ENCODE peak calls at places on chromosomes 5 and 9, in ten cellular contexts. A, L, V, U, J, X, K, P, I and N are unnamed samples.

GRCh38 chr9:21267806-21268657 is 28.2 kb upstream of the IFNA14 start:
- DNase-seq in P (no peak), X (no peak), V (no peak), U (no peak), I (no peak), A (no peak), J (no peak), K (no peak), L (no peak), N (no peak)

GRCh38 chr9:128218518-128219389 is 15.6 kb downstream of the DNM1 start:
- DNase-seq in P (peak), U (peak), X (peak), I (peak), V (peak), K (peak), J (peak), L (peak), A (peak), N (peak)

GRCh38 chr5:92944903-92945629 is 636.0 kb downstream of the NR2F1-AS1 start:
- DNase-seq in V (peak), I (no peak), A (no peak), J (no peak), U (no peak), X (no peak), K (no peak), P (no peak), L (no peak), N (no peak)

GRCh38 chr5:86749841-86750240 is 132.1 kb downstream of the COX7C start:
- DNase-seq in V (no peak), I (no peak), K (no peak), J (no peak), U (no peak), L (no peak), A (no peak), P (no peak), X (peak), N (no peak)

GRCh38 chr5:17441351-17441750 is 56.7 kb upstream of the TAF11L2 start:
- DNase-seq in P (no peak), A (no peak), U (no peak), J (no peak), L (no peak), X (no peak), V (peak), K (no peak), I (no peak), N (no peak)

GRCh38 chr5:95957804-95958203 is 3.8 kb downstream of the ELL2 start:
- DNase-seq in X (no peak), J (no peak), K (no peak), A (no peak), P (no peak), U (no peak), I (no peak), L (no peak), V (no peak), N (no peak)

GRCh38 chr5:1155191-1156032 is 43.5 kb upstream of the SLC12A7 start:
- DNase-seq in A (no peak), P (peak), X (no peak), L (no peak), I (no peak), V (no peak), J (no peak), U (no peak), K (no peak), N (no peak)

GRCh38 chr5:66582499-66582898 is 13.7 kb upstream of the MAST4 start:
- DNase-seq in X (peak), A (no peak), P (no peak), V (no peak), U (no peak), K (no peak), J (no peak), I (no peak), L (no peak), N (no peak)

GRCh38 chr9:14706530-14707140 is 13.4 kb upstream of the ZDHHC21 start:
- DNase-seq in A (no peak), L (no peak), U (no peak), K (no peak), V (no peak), X (no peak), J (no peak), P (no peak), I (no peak), N (no peak)

GRCh38 chr5:138662599-138662998 is 87.4 kb upstream of the HSPA9 start:
- DNase-seq in J (no peak), P (no peak), A (no peak), K (no peak), V (no peak), U (peak), L (no peak), X (no peak), I (no peak), N (no peak)

GRCh38 chr5:142293486-142293885 is 31.3 kb downstream of the SPRY4 start:
- DNase-seq in L (no peak), V (no peak), K (no peak), P (no peak), A (no peak), U (no peak), X (no peak), I (no peak), J (no peak), N (no peak)

GRCh38 chr5:116571568-116572321 is 2.9 kb downstream of the SEMA6A start:
- DNase-seq in X (no peak), P (peak), I (no peak), A (no peak), K (no peak), J (no peak), V (no peak), U (no peak), L (no peak), N (no peak)

GRCh38 chr9:3124006-3124405 is 280.1 kb upstream of the PUM3 start:
- DNase-seq in V (no peak), P (no peak), X (no peak), L (no peak), J (no peak), A (no peak), K (no peak), I (no peak), U (no peak), N (no peak)

GRCh38 chr5:91956738-91957137 is 573.6 kb upstream of the ARRDC3 start:
- DNase-seq in I (no peak), X (no peak), P (no peak), A (no peak), U (no peak), L (no peak), V (no peak), K (no peak), J (no peak), N (no peak)

GRCh38 chr9:118533101-118533500 is 828.9 kb downstream of the TLR4 start:
- DNase-seq in X (peak), L (no peak), U (no peak), K (no peak), I (no peak), P (no peak), V (no peak), A (no peak), J (no peak), N (no peak)

GRCh38 chr5:144318011-144318410 is 147.3 kb downstream of the KCTD16 start:
- DNase-seq in I (no peak), L (no peak), A (no peak), V (no peak), P (no peak), K (no peak), U (no peak), X (no peak), J (no peak), N (no peak)

GRCh38 chr9:83617299-83617698 is 5.6 kb upstream of the IDNK start:
- DNase-seq in J (no peak), P (no peak), X (no peak), U (no peak), L (no peak), K (no peak), A (no peak), V (no peak), I (no peak), N (no peak)

GRCh38 chr5:134541736-134542376 is 16.4 kb downstream of the JADE2 start:
- DNase-seq in V (peak), I (no peak), A (no peak), X (no peak), L (no peak), K (peak), J (no peak), P (no peak), U (no peak), N (no peak)

GRCh38 chr9:71655778-71656177 is 112.5 kb downstream of the CEMIP2 start:
- DNase-seq in X (no peak), V (no peak), J (no peak), L (no peak), K (no peak), A (no peak), I (no peak), P (no peak), U (no peak), N (no peak)

GRCh38 chr9:133916159-133916541 is 76.0 kb downstream of the VAV2 start:
- DNase-seq in L (no peak), K (no peak), J (peak), P (no peak), I (no peak), A (no peak), V (no peak), X (no peak), U (peak), N (no peak)

GRCh38 chr9:99851028-99851822 is 29.5 kb downstream of the NR4A3 start:
- DNase-seq in P (no peak), J (no peak), A (no peak), I (no peak), X (no peak), K (no peak), L (no peak), V (no peak), U (no peak), N (no peak)

GRCh38 chr9:91724609-91725505 is 225.2 kb downstream of the ROR2 start:
- DNase-seq in P (no peak), I (no peak), U (no peak), K (no peak), X (no peak), L (no peak), V (no peak), J (no peak), A (no peak), N (no peak)

GRCh38 chr9:110016340-110016739 is 191.6 kb downstream of the C9orf152 start:
- DNase-seq in L (no peak), P (peak), I (no peak), X (peak), J (no peak), V (peak), K (no peak), A (no peak), U (no peak), N (no peak)

GRCh38 chr9:135243201-135244190 is 156.0 kb downstream of the OLFM1 start:
- DNase-seq in L (no peak), V (no peak), I (no peak), X (no peak), K (no peak), J (no peak), P (no peak), A (no peak), U (no peak), N (no peak)

GRCh38 chr5:1380011-1380817 is 35.3 kb upstream of the CLPTM1L start:
- DNase-seq in P (peak), U (no peak), I (no peak), V (peak), K (peak), J (peak), X (no peak), L (no peak), A (peak), N (peak)

GRCh38 chr5:5421961-5422818 is at the start of gene ICE1:
- DNase-seq in I (peak), V (peak), J (peak), K (peak), A (peak), L (peak), P (peak), U (peak), X (peak), N (peak)

GRCh38 chr5:78610633-78611032 is 37.9 kb downstream of the LHFPL2 start:
- DNase-seq in A (no peak), U (no peak), P (no peak), I (no peak), J (no peak), L (no peak), X (no peak), K (no peak), V (no peak), N (no peak)

GRCh38 chr5:14208071-14209021 is 65.2 kb downstream of the TRIO start:
- DNase-seq in X (peak), V (peak), K (no peak), J (no peak), I (no peak), A (no peak), P (no peak), U (no peak), L (no peak), N (no peak)

GRCh38 chr9:121725008-121725795 is 73.8 kb downstream of the DAB2IP start:
- DNase-seq in I (peak), U (peak), A (peak), J (peak), P (no peak), V (peak), L (no peak), X (peak), K (peak), N (no peak)

GRCh38 chr9:116763665-116764064 is 76.6 kb downstream of the TRIM32 start:
- DNase-seq in P (no peak), A (no peak), V (no peak), K (no peak), J (no peak), I (no peak), L (no peak), U (no peak), X (no peak), N (no peak)

GRCh38 chr9:110502842-110503241 is 76.7 kb downstream of the SVEP1 start:
- DNase-seq in K (no peak), V (no peak), A (no peak), L (no peak), X (peak), U (no peak), P (no peak), I (no peak), J (no peak), N (no peak)

GRCh38 chr5:179313849-179314521 is 31.3 kb downstream of the ADAMTS2 start:
- DNase-seq in K (peak), I (peak), P (peak), J (peak), A (peak), V (peak), X (no peak), U (peak), L (no peak), N (no peak)

DNA sequence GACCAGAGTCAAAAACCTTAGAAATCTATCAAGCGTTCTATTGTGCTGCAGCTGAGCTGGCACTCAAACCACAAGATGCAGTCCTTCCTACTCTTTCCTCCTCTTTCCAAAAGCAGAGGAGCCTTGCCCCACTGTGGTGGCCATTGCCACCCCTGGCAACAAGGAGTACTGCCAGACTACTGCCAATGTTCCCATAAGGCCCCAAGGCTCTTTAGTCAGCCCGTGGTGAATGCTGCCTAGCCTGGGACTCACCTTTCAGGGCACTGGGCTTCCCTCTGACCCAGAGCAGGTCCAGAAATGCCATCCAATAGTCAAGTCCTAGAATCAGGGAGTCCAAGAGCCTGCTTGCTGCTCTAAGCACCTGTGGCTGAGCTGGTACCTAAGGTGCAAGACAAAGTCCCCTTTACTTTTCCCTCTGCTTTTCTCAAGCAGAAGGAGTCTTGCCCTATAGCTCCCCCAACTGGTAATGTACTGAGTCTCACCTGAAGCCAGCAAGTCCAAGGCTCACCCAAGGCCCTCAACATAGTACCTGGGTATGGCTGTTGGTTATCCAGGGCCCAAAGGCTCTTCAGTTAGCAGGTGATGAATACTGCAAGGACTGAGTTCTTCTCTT is 219.4 kb downstream of the ATPSCKMT start:
- DNase-seq in U (no peak), K (no peak), L (no peak), P (no peak), V (peak), J (no peak), A (no peak), I (no peak), X (no peak), N (no peak)
- TF ChIP-seq CTCF in U (no peak), K (no peak), L (no peak), P (peak), V (peak), J (no peak), A (no peak), I (no peak), X (no peak), N (no peak)

DNA sequence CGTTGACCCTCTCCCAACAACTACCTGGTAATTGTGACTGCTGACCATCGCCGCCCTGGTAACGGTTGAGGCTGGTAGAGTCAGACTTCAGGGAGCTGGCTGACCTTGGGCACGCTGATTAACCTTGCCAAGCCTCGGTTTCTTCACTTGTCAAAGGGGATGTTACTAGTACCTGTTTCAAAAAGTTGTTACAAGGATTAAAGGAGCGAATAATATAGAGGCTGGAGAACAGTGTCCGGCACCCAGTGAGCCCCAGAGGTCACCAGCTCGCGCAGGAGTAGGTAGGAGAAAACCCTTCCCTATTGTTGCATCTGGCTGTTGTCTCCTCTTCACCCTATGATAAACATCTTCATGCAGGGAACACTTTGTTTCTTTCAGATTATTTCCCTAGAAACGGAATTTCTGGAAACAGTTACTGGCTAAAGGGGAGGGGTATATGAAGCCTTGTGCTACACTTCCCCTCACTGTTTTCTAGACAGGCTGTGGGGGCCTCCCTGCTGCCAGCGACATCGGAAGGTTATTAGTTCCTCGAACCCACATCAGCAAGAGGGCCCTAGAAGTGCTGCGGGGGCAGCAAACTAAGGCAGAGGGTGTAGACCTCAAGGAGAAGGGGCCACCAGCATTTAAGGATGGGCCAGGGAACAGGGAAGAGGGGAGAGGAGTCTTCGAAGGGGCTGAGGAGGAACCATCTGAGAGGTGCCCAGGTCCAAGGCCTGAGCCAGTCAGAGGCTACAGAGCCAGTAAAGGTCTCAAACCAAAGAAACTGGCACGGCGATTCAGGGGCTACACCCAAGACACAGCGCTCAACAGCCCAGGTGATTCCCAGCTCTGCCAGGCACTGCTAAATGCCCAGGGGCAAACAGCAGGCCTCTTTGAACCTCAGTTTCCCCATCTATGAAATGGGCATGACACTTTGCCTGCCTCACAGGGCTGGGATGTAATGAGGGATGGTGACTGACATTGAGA is 37.6 kb downstream of the HRH2 start:
- DNase-seq in K (no peak), X (no peak), L (no peak), P (peak), A (peak), I (no peak), J (no peak), U (peak), V (no peak), N (no peak)
- H3K27ac ChIP-seq in K (no peak), X (no peak), L (no peak), P (no peak), A (no peak), I (no peak), J (no peak), U (peak), V (no peak), N (no peak)

DNA sequence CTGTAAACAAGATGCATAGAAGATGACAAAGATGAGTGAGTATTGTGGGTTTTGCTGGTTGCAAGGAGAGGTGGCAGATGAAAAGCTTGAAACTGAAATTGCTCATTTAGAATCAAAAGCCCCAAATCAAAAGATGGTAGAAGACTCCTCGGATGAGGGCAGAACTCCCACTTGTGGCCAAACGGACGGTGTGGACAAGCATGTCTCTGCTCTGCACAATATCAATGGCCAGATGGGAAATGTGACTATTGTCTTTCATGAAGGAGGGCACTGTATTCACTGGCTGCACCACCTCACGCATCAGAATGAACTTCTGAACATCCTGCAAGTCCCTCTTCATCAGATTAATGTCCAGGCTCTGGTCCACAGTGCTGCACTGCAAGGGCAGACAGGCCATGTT is 541.7 kb downstream of the MTRR start:
- DNase-seq in L (no peak), X (no peak), A (no peak), I (no peak), V (no peak), J (no peak), U (no peak), P (no peak), K (no peak), N (no peak)
- TF ChIP-seq CTCF in L (no peak), X (no peak), A (no peak), I (no peak), V (no peak), J (no peak), U (no peak), P (no peak), K (no peak), N (no peak)

DNA sequence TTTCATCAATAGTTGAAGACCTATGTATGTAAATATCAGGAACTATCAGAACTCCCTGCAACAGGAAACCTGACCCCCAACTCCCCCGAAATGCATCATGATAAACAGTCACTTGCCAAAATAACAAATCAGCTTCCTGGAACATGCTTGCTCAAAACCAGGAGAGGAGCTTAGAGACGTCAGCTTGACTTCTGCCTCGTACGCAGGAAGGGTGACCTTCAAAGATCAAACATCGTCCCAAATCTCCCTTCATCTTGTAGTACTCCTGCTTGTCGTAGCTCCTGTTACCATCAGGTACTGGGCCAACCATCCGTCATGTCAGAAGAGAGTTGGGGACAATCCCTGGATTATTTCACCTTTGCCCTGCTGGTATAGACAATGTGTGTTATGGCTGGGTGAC is 396.1 kb downstream of the GADD45G start:
- DNase-seq in U (no peak), J (no peak), A (no peak), V (peak), X (no peak), I (no peak), P (no peak), K (no peak), L (no peak), N (no peak)
- H3K27ac ChIP-seq in U (no peak), J (no peak), A (peak), V (no peak), X (no peak), I (peak), P (peak), K (no peak), L (no peak), N (no peak)

DNA sequence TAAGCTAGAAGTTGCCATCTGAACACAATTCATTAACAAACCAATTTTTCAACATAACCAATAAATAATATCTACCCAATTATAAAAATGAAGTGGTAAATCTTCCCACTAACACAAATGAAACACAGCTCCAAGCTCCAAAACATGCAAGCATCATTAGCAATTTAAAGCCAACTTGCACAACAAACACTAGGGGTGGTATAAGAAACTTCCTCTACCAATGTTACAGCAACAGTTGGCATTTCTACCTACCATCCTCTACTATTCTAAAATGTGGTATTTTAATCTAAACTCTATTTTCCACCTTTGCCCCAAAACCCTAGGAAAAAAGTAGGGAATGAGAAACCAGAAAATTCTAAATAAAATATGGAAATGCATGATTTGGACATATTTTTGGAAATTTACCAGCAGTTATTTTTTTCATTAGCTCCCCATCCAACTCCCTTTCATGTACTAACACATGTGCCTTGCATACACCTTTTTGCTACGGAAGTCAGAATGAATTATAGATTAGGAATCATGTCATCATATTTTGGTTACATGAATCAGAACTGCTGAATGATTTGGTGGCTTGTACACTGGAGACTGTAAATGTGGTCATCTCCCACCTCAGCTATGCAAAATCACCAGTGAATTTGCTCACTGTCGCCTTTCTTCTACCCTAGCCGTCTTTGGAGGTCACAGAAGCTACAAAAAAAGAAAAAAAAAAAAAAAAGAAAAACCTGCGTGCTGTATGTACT is 4.1 kb downstream of the NR6A1 start:
- DNase-seq in P (no peak), K (no peak), J (no peak), X (peak), A (no peak), U (no peak), L (peak), V (no peak), I (no peak), N (no peak)
- TF ChIP-seq CTCF in P (peak), K (no peak), J (no peak), X (peak), A (no peak), U (no peak), L (no peak), V (peak), I (no peak), N (no peak)